ENCODE peak calls at places on chromosomes 12 and 14, in four cellular contexts. One of them, this sample, is unnamed.

GRCh38 chr12:112112423-112113132 is 4.0 kb upstream of the NAA25 start:
- DNase-seq in stomach: peak; percentile 85
- DNase-seq in uterus: no peak
- DNase-seq in CD8-positive, alpha-beta T cell: no peak
- DNase-seq in this sample: peak; percentile 37

GRCh38 chr14:100679707-100680438 is 46.8 kb upstream of the DLK1 start:
- DNase-seq in stomach: no peak
- DNase-seq in uterus: peak; percentile 79
- DNase-seq in CD8-positive, alpha-beta T cell: no peak
- DNase-seq in this sample: no peak

GRCh38 chr14:71311061-71311460 is 403.8 kb downstream of the PCNX1 start:
- DNase-seq in stomach: no peak
- DNase-seq in uterus: no peak
- DNase-seq in CD8-positive, alpha-beta T cell: no peak
- DNase-seq in this sample: no peak

GRCh38 chr12:24363177-24363754 is 413.8 kb upstream of the SOX5 start:
- DNase-seq in stomach: no peak
- DNase-seq in uterus: no peak
- DNase-seq in CD8-positive, alpha-beta T cell: no peak
- DNase-seq in this sample: no peak

GRCh38 chr12:113684908-113685512 is 213.3 kb upstream of the LHX5 start:
- DNase-seq in stomach: no peak
- DNase-seq in uterus: no peak
- DNase-seq in CD8-positive, alpha-beta T cell: no peak
- DNase-seq in this sample: no peak

GRCh38 chr14:54450535-54450934 is 9.4 kb upstream of the CNIH1 start:
- DNase-seq in stomach: no peak
- DNase-seq in uterus: no peak
- DNase-seq in CD8-positive, alpha-beta T cell: no peak
- DNase-seq in this sample: no peak

GRCh38 chr14:62015945-62016344 is 253.7 kb downstream of the SNAPC1 start:
- DNase-seq in stomach: no peak
- DNase-seq in uterus: no peak
- DNase-seq in CD8-positive, alpha-beta T cell: no peak
- DNase-seq in this sample: no peak

GRCh38 chr12:83121886-83122622 is 435.3 kb downstream of the TMTC2 start:
- DNase-seq in stomach: no peak
- DNase-seq in uterus: no peak
- DNase-seq in CD8-positive, alpha-beta T cell: no peak
- DNase-seq in this sample: no peak

GRCh38 chr12:111185206-111185888 is 183.5 kb downstream of the PHETA1 start:
- DNase-seq in stomach: no peak
- DNase-seq in uterus: no peak
- DNase-seq in CD8-positive, alpha-beta T cell: no peak
- DNase-seq in this sample: no peak

GRCh38 chr14:95184413-95184790 is 27.1 kb upstream of the DICER1 start:
- DNase-seq in stomach: no peak
- DNase-seq in uterus: peak; percentile 34
- DNase-seq in CD8-positive, alpha-beta T cell: no peak
- DNase-seq in this sample: no peak

GRCh38 chr12:25781223-25781622 is 177.3 kb upstream of the RASSF8 start:
- DNase-seq in stomach: no peak
- DNase-seq in uterus: no peak
- DNase-seq in CD8-positive, alpha-beta T cell: no peak
- DNase-seq in this sample: no peak

GRCh38 chr12:55847603-55848329 is 5.0 kb upstream of the MMP19 start:
- DNase-seq in stomach: peak; percentile 66
- DNase-seq in uterus: peak; percentile 95
- DNase-seq in CD8-positive, alpha-beta T cell: no peak
- DNase-seq in this sample: peak; percentile 94

GRCh38 chr12:95721320-95721719 is 69.2 kb downstream of the NTN4 start:
- DNase-seq in stomach: no peak
- DNase-seq in uterus: no peak
- DNase-seq in CD8-positive, alpha-beta T cell: no peak
- DNase-seq in this sample: no peak
- TF ChIP-seq CTCF in stomach: no peak
- TF ChIP-seq CTCF in uterus: no peak
- TF ChIP-seq CTCF in CD8-positive, alpha-beta T cell: no peak
- TF ChIP-seq CTCF in this sample: no peak

DNA sequence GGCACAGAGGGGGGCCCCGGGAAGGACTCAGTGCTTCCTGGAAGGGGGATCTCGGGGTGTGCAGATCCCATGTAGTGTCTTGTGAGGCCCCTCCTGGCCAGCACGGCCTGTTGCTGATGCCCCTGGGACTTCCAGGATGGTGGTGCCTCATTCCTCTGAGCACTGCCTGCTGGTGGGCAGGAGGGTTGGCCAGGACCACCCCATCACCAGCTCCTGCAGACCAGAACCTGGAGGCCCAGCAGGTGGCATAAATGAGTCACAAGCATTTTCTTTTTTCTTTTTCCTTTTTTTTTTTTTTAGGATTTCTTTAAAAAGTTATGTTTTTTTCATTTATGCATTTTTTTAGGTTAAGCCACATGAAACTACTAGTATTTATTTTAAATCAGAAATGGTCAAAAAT is 8.0 kb downstream of the MMP17 start:
- DNase-seq in stomach: no peak
- DNase-seq in uterus: no peak
- DNase-seq in CD8-positive, alpha-beta T cell: no peak
- DNase-seq in this sample: no peak
- TF ChIP-seq CTCF in stomach: no peak
- TF ChIP-seq CTCF in uterus: no peak
- TF ChIP-seq CTCF in CD8-positive, alpha-beta T cell: no peak
- TF ChIP-seq CTCF in this sample: no peak

GRCh38 chr14:33188880-33189279 is 250.2 kb downstream of the NPAS3 start:
- DNase-seq in stomach: no peak
- DNase-seq in uterus: no peak
- DNase-seq in CD8-positive, alpha-beta T cell: no peak
- DNase-seq in this sample: no peak

GRCh38 chr14:33186656-33187055 is 248.0 kb downstream of the NPAS3 start:
- DNase-seq in stomach: no peak
- DNase-seq in uterus: no peak
- DNase-seq in CD8-positive, alpha-beta T cell: no peak
- DNase-seq in this sample: no peak

GRCh38 chr14:33184587-33184986 is 245.9 kb downstream of the NPAS3 start:
- DNase-seq in stomach: no peak
- DNase-seq in uterus: no peak
- DNase-seq in CD8-positive, alpha-beta T cell: no peak
- DNase-seq in this sample: no peak
- TF ChIP-seq CTCF in stomach: no peak
- TF ChIP-seq CTCF in uterus: no peak
- TF ChIP-seq CTCF in CD8-positive, alpha-beta T cell: no peak
- TF ChIP-seq CTCF in this sample: no peak

DNA sequence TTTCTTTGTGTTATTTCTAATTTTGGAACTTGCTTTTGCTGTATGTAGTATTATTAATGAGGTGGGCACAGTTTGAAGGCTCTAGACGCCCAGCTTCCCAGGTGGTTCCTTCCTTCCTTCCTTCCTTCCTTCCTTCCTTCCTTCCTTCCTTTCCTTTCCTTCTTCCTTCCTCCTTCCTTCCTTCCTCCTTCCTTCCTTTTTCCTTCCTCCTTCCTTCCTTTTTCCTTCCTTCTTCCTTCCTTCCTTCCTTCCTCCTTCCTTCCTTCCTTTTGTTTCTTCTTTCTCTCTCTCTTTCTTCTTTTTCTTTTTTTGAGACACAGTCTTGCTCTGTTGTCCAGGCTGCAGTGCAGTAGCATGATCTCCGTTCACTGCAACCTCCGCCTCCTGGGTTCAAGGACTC is 906.7 kb downstream of the AACS start:
- DNase-seq in stomach: no peak
- DNase-seq in uterus: no peak
- DNase-seq in CD8-positive, alpha-beta T cell: no peak
- DNase-seq in this sample: no peak
- TF ChIP-seq CTCF in stomach: no peak
- TF ChIP-seq CTCF in uterus: no peak
- TF ChIP-seq CTCF in CD8-positive, alpha-beta T cell: no peak
- TF ChIP-seq CTCF in this sample: no peak

DNA sequence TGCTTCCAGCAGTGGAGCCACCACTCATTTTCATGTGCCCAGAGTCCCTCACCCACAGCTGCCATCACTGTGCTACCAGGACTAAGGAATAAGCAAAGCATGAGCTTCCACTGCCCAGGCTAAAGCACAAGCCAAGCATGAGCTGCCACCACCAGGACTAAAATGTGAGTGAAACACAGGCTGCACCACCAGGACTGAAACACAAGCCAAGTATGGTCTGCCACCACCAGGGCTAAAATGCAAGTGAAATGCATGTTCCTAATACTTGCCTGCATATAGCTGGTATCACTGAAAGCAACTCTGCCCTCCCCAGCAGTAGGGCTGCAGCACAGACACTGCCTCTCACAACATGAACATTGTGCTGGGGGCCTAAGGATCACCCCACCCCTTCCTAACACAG is 30.0 kb downstream of the CEP83 start:
- DNase-seq in stomach: no peak
- DNase-seq in uterus: no peak
- DNase-seq in CD8-positive, alpha-beta T cell: no peak
- DNase-seq in this sample: no peak
- TF ChIP-seq CTCF in stomach: no peak
- TF ChIP-seq CTCF in uterus: no peak
- TF ChIP-seq CTCF in CD8-positive, alpha-beta T cell: no peak
- TF ChIP-seq CTCF in this sample: no peak

GRCh38 chr14:73462078-73462715 is 3.9 kb upstream of the NUMB start:
- DNase-seq in stomach: peak; percentile 92
- DNase-seq in uterus: peak; percentile 26
- DNase-seq in CD8-positive, alpha-beta T cell: no peak
- DNase-seq in this sample: peak; percentile 33

GRCh38 chr14:73461478-73462077 is 3.2 kb upstream of the NUMB start:
- DNase-seq in stomach: no peak
- DNase-seq in uterus: no peak
- DNase-seq in CD8-positive, alpha-beta T cell: no peak
- DNase-seq in this sample: no peak

GRCh38 chr14:73460691-73461127 is 2.4 kb upstream of the NUMB start:
- DNase-seq in stomach: no peak
- DNase-seq in uterus: no peak
- DNase-seq in CD8-positive, alpha-beta T cell: no peak
- DNase-seq in this sample: no peak

GRCh38 chr14:73463411-73463810 is 5.1 kb upstream of the NUMB start:
- DNase-seq in stomach: peak; percentile 33
- DNase-seq in uterus: no peak
- DNase-seq in CD8-positive, alpha-beta T cell: no peak
- DNase-seq in this sample: peak; percentile 73

GRCh38 chr14:73462815-73463214 is 4.5 kb upstream of the NUMB start:
- DNase-seq in stomach: no peak
- DNase-seq in uterus: no peak
- DNase-seq in CD8-positive, alpha-beta T cell: no peak
- DNase-seq in this sample: no peak
- TF ChIP-seq CTCF in stomach: no peak
- TF ChIP-seq CTCF in uterus: no peak
- TF ChIP-seq CTCF in CD8-positive, alpha-beta T cell: no peak
- TF ChIP-seq CTCF in this sample: no peak

GRCh38 chr14:57189070-57189469 is 79.6 kb downstream of the EXOC5 start:
- DNase-seq in stomach: no peak
- DNase-seq in uterus: no peak
- DNase-seq in CD8-positive, alpha-beta T cell: no peak
- DNase-seq in this sample: no peak
- TF ChIP-seq CTCF in stomach: no peak
- TF ChIP-seq CTCF in uterus: no peak
- TF ChIP-seq CTCF in CD8-positive, alpha-beta T cell: no peak
- TF ChIP-seq CTCF in this sample: no peak

DNA sequence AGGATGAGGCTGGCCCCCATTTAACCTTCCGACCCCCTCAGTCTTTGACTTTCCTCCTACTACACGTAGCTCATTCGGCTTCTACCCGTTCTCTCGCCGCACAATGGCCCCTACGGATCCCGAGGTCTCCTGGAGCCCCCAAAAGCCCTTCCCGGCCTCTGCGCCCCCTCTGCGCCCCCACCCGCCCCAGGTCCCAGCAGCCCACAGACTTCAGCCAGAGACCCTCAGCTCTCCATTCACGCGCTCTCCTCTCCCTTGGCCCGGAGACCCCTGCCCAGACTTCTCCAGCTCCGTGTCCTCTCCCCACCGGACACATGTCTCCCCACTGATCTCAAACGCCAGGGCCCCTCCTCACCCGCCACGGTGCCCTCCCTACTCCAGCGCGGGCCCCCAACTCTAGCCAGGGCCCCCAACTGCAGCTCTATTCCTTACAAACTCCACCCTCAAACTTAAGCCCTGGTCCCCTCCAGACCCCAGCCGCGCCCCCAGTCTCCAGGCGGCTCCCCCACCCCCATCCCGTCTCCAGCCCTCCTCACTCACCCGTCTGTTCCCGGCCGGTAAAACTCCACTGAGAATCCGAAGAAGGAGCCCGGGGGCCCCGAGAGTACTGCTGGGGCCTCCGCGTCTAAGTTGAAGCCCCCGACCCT is 502 bp downstream of the ITGA5 start:
- DNase-seq in stomach: no peak
- DNase-seq in uterus: no peak
- DNase-seq in CD8-positive, alpha-beta T cell: no peak
- DNase-seq in this sample: no peak
- TF ChIP-seq CTCF in stomach: no peak
- TF ChIP-seq CTCF in uterus: no peak
- TF ChIP-seq CTCF in CD8-positive, alpha-beta T cell: no peak
- TF ChIP-seq CTCF in this sample: no peak

DNA sequence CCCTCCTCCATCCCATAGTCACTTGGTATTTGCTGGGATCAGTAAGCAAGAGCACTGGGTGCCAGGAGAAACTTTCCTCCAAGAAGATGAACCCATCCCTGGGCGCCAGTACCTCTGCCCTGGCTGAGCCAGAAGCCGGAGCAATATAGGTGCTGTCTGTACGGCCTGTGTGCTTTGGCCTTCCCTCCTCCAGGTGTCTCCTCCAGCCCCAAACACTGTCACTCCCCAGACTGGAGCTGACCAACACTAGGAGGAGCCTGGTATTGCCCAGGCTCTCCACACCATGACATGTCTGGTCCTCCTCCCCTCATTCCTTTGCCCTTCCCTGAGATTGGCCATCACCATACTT is 4.9 kb downstream of the GSTZ1 start:
- DNase-seq in stomach: no peak
- DNase-seq in uterus: no peak
- DNase-seq in CD8-positive, alpha-beta T cell: no peak
- DNase-seq in this sample: no peak
- TF ChIP-seq CTCF in stomach: no peak
- TF ChIP-seq CTCF in uterus: no peak
- TF ChIP-seq CTCF in CD8-positive, alpha-beta T cell: no peak
- TF ChIP-seq CTCF in this sample: no peak

DNA sequence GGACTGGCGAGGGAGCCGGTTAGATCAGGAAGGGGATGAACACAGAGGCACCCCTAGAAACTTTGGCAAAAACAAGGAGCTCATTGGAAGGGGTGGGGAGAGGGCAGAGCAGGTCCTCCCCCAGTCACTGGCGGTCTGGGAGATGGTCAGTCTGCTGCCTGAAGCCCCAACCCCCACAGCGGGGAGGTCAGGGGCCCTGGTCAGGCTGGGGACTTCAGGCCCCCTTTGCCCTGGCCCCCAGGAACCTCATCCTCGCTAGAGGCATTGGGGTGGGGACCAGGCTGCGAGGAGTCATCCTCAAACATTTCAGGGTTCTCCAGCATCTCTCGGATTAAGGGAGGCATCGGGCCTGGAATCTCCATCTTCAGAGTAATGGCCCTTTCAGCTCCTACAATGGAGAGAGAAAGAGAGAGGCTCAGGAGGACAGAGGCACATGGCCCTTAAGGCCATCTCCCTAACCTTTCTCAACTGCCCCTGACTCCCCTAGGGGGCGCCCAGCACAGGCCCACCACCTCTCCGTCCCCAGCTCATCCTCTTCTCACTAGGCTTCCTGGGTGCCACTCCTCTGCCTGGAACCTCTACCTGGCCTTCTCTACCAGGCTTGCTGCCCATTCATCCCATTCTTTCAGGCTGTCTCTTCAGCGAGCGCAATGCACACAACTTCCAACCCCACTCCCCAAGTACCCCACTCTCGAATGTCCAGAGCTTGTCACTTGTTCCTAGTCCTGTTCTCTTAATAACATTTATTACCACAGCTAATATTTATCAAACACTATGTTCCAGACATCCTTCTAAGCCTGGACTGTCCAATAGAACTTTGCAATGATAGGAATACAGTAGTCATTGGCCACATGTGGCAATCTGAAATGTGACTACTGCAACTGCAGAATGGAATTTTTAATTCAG is 4.7 kb upstream of the ITGB7 start:
- DNase-seq in stomach: no peak
- DNase-seq in uterus: peak; percentile 13
- DNase-seq in CD8-positive, alpha-beta T cell: no peak
- DNase-seq in this sample: no peak
- TF ChIP-seq CTCF in stomach: no peak
- TF ChIP-seq CTCF in uterus: no peak
- TF ChIP-seq CTCF in CD8-positive, alpha-beta T cell: no peak
- TF ChIP-seq CTCF in this sample: no peak

This sample was measured in tibial artery.